ENCODE peak calls at places on chromosomes 11 and 22, in nine cellular contexts. J is IMR-90, Q is upper lobe of right lung, C is ovary, R is PC-3, Z is heart left ventricle, F is psoas muscle, B is endothelial cell of umbilical vein, A is H1. O is an unnamed sample.

GRCh38 chr11:89477175-89477574 is 14.0 kb downstream of the NOX4 start:
- DNase-seq in Q (no peak), F (no peak), C (no peak), B (no peak), J (no peak), A (no peak), R (peak; percentile 41), Z (no peak), O (no peak)

GRCh38 chr11:19226378-19227195 is 14.2 kb downstream of the E2F8 start:
- DNase-seq in Z (no peak), B (no peak), Q (no peak), J (no peak), F (no peak), C (no peak), A (no peak), R (no peak), O (no peak)

GRCh38 chr11:17683378-17684161 is 35.8 kb upstream of the MYOD1 start:
- DNase-seq in F (peak; percentile 71), Z (no peak), J (peak; percentile 66), B (peak; percentile 72), R (peak; percentile 80), C (no peak), A (no peak), Q (no peak), O (no peak)

GRCh38 chr11:82732734-82733443 is 775 bp downstream of the FAM181B start:
- DNase-seq in F (no peak), Q (peak; percentile 63), R (no peak), C (peak; percentile 42), B (peak; percentile 6), Z (no peak), J (no peak), A (peak; percentile 64), O (no peak)

GRCh38 chr11:66866007-66866406 is 9.1 kb downstream of the LRFN4 start:
- DNase-seq in B (no peak), R (no peak), Z (no peak), C (no peak), F (no peak), A (no peak), J (no peak), Q (no peak), O (no peak)

GRCh38 chr22:47439643-47440265 is 677.3 kb downstream of the TBC1D22A start:
- DNase-seq in R (no peak), J (no peak), C (no peak), Z (no peak), F (no peak), Q (no peak), A (no peak), B (no peak), O (no peak)

GRCh38 chr22:20247010-20247505 is 21.1 kb downstream of the RTN4R start:
- DNase-seq in A (no peak), F (peak; percentile 70), Q (no peak), B (no peak), C (peak; percentile 50), Z (peak; percentile 82), R (no peak), J (peak; percentile 39), O (no peak)

GRCh38 chr11:3165152-3165705 is at the start of gene OSBPL5:
- DNase-seq in C (peak; percentile 83), B (peak; percentile 61), R (peak; percentile 69), F (peak; percentile 81), J (peak; percentile 59), A (no peak), Z (peak; percentile 85), Q (peak; percentile 89), O (peak; percentile 77)

GRCh38 chr11:19344661-19345518 is 104.1 kb upstream of the E2F8 start:
- DNase-seq in A (peak; percentile 84), R (peak; percentile 84), J (peak; percentile 24), F (peak; percentile 59), C (no peak), B (peak; percentile 43), Q (peak; percentile 68), Z (peak; percentile 63), O (peak; percentile 81)

GRCh38 chr11:12430351-12430750 is 53.0 kb downstream of the PARVA start:
- DNase-seq in Q (no peak), C (no peak), Z (no peak), R (peak; percentile 46), F (no peak), A (no peak), J (peak; percentile 77), B (no peak), O (no peak)

GRCh38 chr11:128929991-128930390 is 12.7 kb downstream of the TP53AIP1 start:
- DNase-seq in C (no peak), B (no peak), F (no peak), Z (no peak), J (peak; percentile 73), Q (no peak), A (no peak), R (no peak), O (no peak)

GRCh38 chr11:134607963-134608750 is 196.1 kb upstream of the B3GAT1 start:
- DNase-seq in A (peak; percentile 35), B (no peak), J (no peak), Z (no peak), R (no peak), F (no peak), Q (no peak), C (no peak), O (no peak)

GRCh38 chr22:49705631-49706352 is 121.9 kb downstream of the BRD1 start:
- DNase-seq in F (no peak), A (no peak), R (no peak), Q (no peak), J (no peak), B (no peak), Z (no peak), C (no peak), O (peak; percentile 13)

GRCh38 chr11:96090711-96091110 is 166.8 kb upstream of the MTMR2 start:
- DNase-seq in C (no peak), F (no peak), Q (no peak), R (peak; percentile 34), J (peak; percentile 85), A (no peak), Z (no peak), B (no peak), O (no peak)

GRCh38 chr11:119363874-119364590 is 17.5 kb downstream of the USP2 start:
- DNase-seq in C (peak; percentile 80), R (peak; percentile 49), J (no peak), A (peak; percentile 83), F (peak; percentile 73), Q (peak; percentile 79), B (peak; percentile 39), Z (peak; percentile 67), O (peak; percentile 92)

GRCh38 chr11:3132271-3132781 is 32.8 kb downstream of the OSBPL5 start:
- DNase-seq in R (no peak), Z (no peak), A (no peak), Q (peak; percentile 37), C (no peak), J (no peak), F (peak; percentile 9), B (no peak), O (peak; percentile 17)

GRCh38 chr11:34586655-34587281 is 34.1 kb upstream of the EHF start:
- DNase-seq in R (peak; percentile 9), F (no peak), A (no peak), Q (no peak), C (no peak), J (no peak), B (no peak), Z (no peak), O (no peak)

GRCh38 chr22:30308096-30308495 is 18.6 kb downstream of the TBC1D10A start:
- DNase-seq in R (no peak), Q (no peak), C (no peak), Z (no peak), J (no peak), F (no peak), B (no peak), A (no peak), O (no peak)

GRCh38 chr22:30308518-30309230 is 18.1 kb downstream of the TBC1D10A start:
- DNase-seq in A (no peak), Z (no peak), C (no peak), F (no peak), R (no peak), Q (no peak), J (peak; percentile 73), B (no peak), O (no peak)

GRCh38 chr22:30312053-30312452 is 14.7 kb downstream of the TBC1D10A start:
- DNase-seq in B (no peak), J (peak; percentile 83), F (no peak), C (no peak), Q (no peak), Z (no peak), A (no peak), R (peak; percentile 77), O (no peak)

GRCh38 chr22:30310881-30311771 is 15.6 kb downstream of the TBC1D10A start:
- DNase-seq in J (peak; percentile 61), Q (peak; percentile 83), B (no peak), F (no peak), A (no peak), C (peak; percentile 84), Z (peak; percentile 87), R (peak; percentile 58), O (no peak)

DNA sequence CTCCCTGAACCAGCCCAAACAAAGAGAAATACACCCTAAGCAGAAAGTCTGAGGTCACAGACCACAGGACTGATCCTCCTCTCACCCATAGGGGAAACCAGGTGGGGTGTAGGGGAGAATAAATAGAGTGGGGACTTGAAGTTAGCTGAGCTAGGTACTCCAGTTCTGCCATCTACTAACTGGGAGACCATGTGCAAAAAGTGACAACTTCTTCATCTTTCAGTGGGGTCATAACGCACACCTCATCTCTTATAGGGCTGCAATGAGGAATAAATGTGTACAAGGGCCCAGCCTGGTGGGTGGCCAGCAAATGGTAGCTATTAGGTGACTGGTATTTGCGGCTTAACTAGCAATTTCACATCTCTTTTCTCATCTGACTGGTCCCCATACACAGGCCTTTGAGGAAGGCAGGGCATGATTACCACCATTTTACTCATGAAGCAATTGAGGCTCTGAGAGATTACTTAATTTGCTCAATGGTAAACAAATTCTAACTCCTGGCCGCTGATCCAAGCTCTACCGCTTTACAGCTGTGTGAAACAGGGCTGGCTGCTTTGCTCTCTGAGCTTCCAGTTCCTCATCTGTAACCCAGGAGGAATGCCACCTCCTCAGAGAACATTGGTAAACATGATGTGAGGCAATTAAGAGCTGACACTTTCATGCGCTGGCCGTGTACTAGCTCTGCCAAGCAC is 16.6 kb downstream of the TBC1D10A start:
- DNase-seq in F (no peak), A (no peak), R (no peak), Q (no peak), C (no peak), Z (no peak), B (no peak), J (peak; percentile 72), O (no peak)
- H3K4me1 ChIP-seq in F (peaks cover 31% of the 10 kb centered on the region), A (no peaks in the 10 kb centered on the region), R (peaks cover 74% of the 10 kb centered on the region), Q (peaks cover 89% of the 10 kb centered on the region), C (peaks cover 46% of the 10 kb centered on the region), Z (peaks cover 97% of the 10 kb centered on the region), B (peaks cover 14% of the 10 kb centered on the region), J (peaks cover 41% of the 10 kb centered on the region), O (peaks cover 98% of the 10 kb centered on the region)

GRCh38 chr22:29700949-29701927 is 18.6 kb upstream of the CABP7 start:
- DNase-seq in R (peak; percentile 94), Q (no peak), J (peak; percentile 34), F (no peak), C (no peak), B (peak; percentile 22), Z (no peak), A (no peak), O (peak; percentile 33)
- TF ChIP-seq CTCF in R (peak; percentile 59), Q (no peak), J (peak; percentile 16), F (no peak), C (no peak), B (peak; percentile 8), Z (no peak), A (peak; percentile 68), O (no peak)

GRCh38 chr11:75718406-75719088 is 909 bp downstream of the MOGAT2 start:
- DNase-seq in A (no peak), Z (no peak), B (no peak), C (no peak), F (no peak), R (no peak), J (no peak), Q (no peak), O (no peak)
- H3K27me3 ChIP-seq in A (no peaks in the 10 kb centered on the region), Z (no peaks in the 10 kb centered on the region), B (peaks cover 2% of the 10 kb centered on the region), C (no peaks in the 10 kb centered on the region), F (no peaks in the 10 kb centered on the region), R (no peaks in the 10 kb centered on the region), J (peaks cover 50% of the 10 kb centered on the region), Q (no peaks in the 10 kb centered on the region), O (no peaks in the 10 kb centered on the region)

GRCh38 chr11:8063319-8063718 is 17.7 kb upstream of the TUB start:
- DNase-seq in Q (no peak), C (no peak), J (peak; percentile 72), B (no peak), F (peak; percentile 56), Z (peak; percentile 75), R (no peak), A (no peak), O (no peak)
- H3K4me1 ChIP-seq in Q (peaks cover 7% of the 10 kb centered on the region), C (peaks cover 9% of the 10 kb centered on the region), J (peaks cover 10% of the 10 kb centered on the region), B (no peaks in the 10 kb centered on the region), F (peaks cover 17% of the 10 kb centered on the region), Z (peaks cover 64% of the 10 kb centered on the region), R (no peaks in the 10 kb centered on the region), A (no peaks in the 10 kb centered on the region), O (no peaks in the 10 kb centered on the region)

O was measured in left lung.